ENCODE peak calls at places on chromosome 7, in ten cellular contexts. A is breast epithelium; N is right atrium auricular region; Z is HT-29; K is posterior cingulate gyrus; S is HEK293T; X is stimulated activated CD4-positive, alpha-beta T cell treated with anti-CD3 and anti-CD28 coated beads, Interleukin-1b, Interleukin-23, amount 100 ng/mL, for 1 hour; C is fibroblast of pulmonary artery; I is activated gamma-delta T cell treated with Interleukin-2 at 50 U/mL for 16 hours; M is GM06990. B is an unnamed sample.

GRCh38 chr7:137898839-137899681 is 52.3 kb upstream of the DGKI start:
- DNase-seq in S (peak), X (peak), M (peak), K (peak), N (peak), Z (peak), I (peak), A (peak), C (peak), B (peak)

GRCh38 chr7:36301914-36302771 is 87.5 kb upstream of the ANLN start:
- DNase-seq in C (peak), X (no peak), N (no peak), I (no peak), M (no peak), S (no peak), A (no peak), K (no peak), Z (no peak), B (no peak)

GRCh38 chr7:129828989-129829676 is 123.6 kb downstream of the UBE2H start:
- DNase-seq in X (no peak), A (no peak), S (no peak), C (no peak), N (no peak), K (no peak), Z (no peak), M (no peak), I (no peak), B (no peak)

GRCh38 chr7:159204664-159205063 is 60.0 kb upstream of the VIPR2 start:
- DNase-seq in M (no peak), K (no peak), Z (no peak), A (no peak), N (no peak), X (no peak), S (no peak), I (no peak), C (no peak), B (no peak)

GRCh38 chr7:136555933-136556332 is 312.5 kb upstream of the CHRM2 start:
- DNase-seq in I (no peak), C (no peak), M (no peak), N (no peak), S (no peak), Z (no peak), A (no peak), X (no peak), K (no peak), B (no peak)

GRCh38 chr7:98788921-98789320 is 80.9 kb downstream of the TMEM130 start:
- DNase-seq in N (no peak), K (no peak), I (no peak), X (no peak), A (no peak), Z (no peak), S (no peak), M (no peak), C (no peak), B (no peak)

GRCh38 chr7:100452513-100452912 is 11.5 kb downstream of the SPACDR start:
- DNase-seq in N (no peak), S (no peak), C (no peak), X (no peak), K (no peak), I (no peak), Z (no peak), M (no peak), A (no peak), B (no peak)

GRCh38 chr7:55074008-55074499 is 55.2 kb downstream of the EGFR start:
- DNase-seq in Z (peak), S (peak), C (peak), K (no peak), A (no peak), M (peak), X (no peak), N (no peak), I (peak), B (no peak)

GRCh38 chr7:148556892-148557291 is 33.7 kb upstream of the C7orf33 start:
- DNase-seq in M (no peak), N (no peak), Z (no peak), K (no peak), X (no peak), A (no peak), I (no peak), C (no peak), S (no peak), B (no peak)

GRCh38 chr7:85806321-85806720 is 619.5 kb upstream of the SEMA3D start:
- DNase-seq in X (no peak), Z (peak), C (no peak), N (no peak), M (no peak), S (peak), K (no peak), I (no peak), A (no peak), B (no peak)

GRCh38 chr7:16493266-16493665 is 27.7 kb upstream of the SOSTDC1 start:
- DNase-seq in I (no peak), K (no peak), X (no peak), S (no peak), N (no peak), M (no peak), Z (no peak), C (no peak), A (no peak), B (no peak)

GRCh38 chr7:102024005-102024768 is 206.8 kb downstream of the CUX1 start:
- DNase-seq in M (no peak), I (no peak), A (no peak), K (no peak), Z (no peak), C (no peak), N (no peak), X (no peak), S (no peak), B (no peak)

GRCh38 chr7:149864023-149864422 is 9.7 kb upstream of the ATP6V0E2 start:
- DNase-seq in I (no peak), A (no peak), C (no peak), M (no peak), N (no peak), K (no peak), Z (no peak), S (no peak), X (no peak), B (no peak)

GRCh38 chr7:106050743-106051110 is 61.4 kb downstream of the SYPL1 start:
- DNase-seq in X (no peak), Z (no peak), S (no peak), A (no peak), M (no peak), C (peak), N (no peak), I (no peak), K (no peak), B (no peak)

GRCh38 chr7:930975-931758 is 23.3 kb downstream of the ADAP1 start:
- DNase-seq in Z (no peak), M (peak), S (no peak), C (no peak), K (no peak), N (no peak), A (no peak), X (no peak), I (no peak), B (no peak)

GRCh38 chr7:21507627-21508343 is 35.1 kb upstream of the DNAH11 start:
- DNase-seq in A (no peak), N (no peak), S (peak), C (peak), I (peak), M (no peak), Z (peak), K (no peak), X (no peak), B (no peak)

GRCh38 chr7:97471491-97471890 is 260.4 kb upstream of the TAC1 start:
- DNase-seq in Z (no peak), X (no peak), I (no peak), N (no peak), M (no peak), C (no peak), A (no peak), K (no peak), S (no peak), B (no peak)

GRCh38 chr7:53062796-53063195 is 27.4 kb downstream of the POM121L12 start:
- DNase-seq in I (no peak), S (no peak), A (no peak), N (no peak), C (no peak), M (no peak), Z (no peak), X (no peak), K (no peak), B (no peak)

GRCh38 chr7:37354661-37355131 is 94.0 kb downstream of the ELMO1 start:
- DNase-seq in X (no peak), Z (no peak), S (peak), N (peak), I (no peak), C (peak), K (no peak), A (no peak), M (no peak), B (peak)

GRCh38 chr7:119935418-119936025 is 337.5 kb upstream of the KCND2 start:
- DNase-seq in Z (peak), X (no peak), S (peak), C (peak), A (no peak), K (no peak), N (no peak), M (peak), I (no peak), B (no peak)

GRCh38 chr7:132865766-132866531 is 215.9 kb downstream of the CHCHD3 start:
- DNase-seq in Z (no peak), S (no peak), C (peak), I (no peak), A (no peak), M (no peak), K (no peak), N (no peak), X (no peak), B (no peak)

B was measured in thoracic aorta.